ENCODE peak calls at places on chromosomes 7 and 10, in four cellular contexts. A is epithelial cell of esophagus, N is IMR-90, B is uterus. R is an unnamed sample.

GRCh38 chr7:34928052-34928451 is 109.2 kb downstream of the DPY19L1 start:
- DNase-seq in A (peak), N (no peak), B (no peak), R (no peak)

GRCh38 chr7:48084727-48085432 is 4.2 kb upstream of the UPP1 start:
- DNase-seq in A (peak), N (peak), B (peak), R (peak)

GRCh38 chr10:118850418-118851061 is 95.8 kb upstream of the CACUL1 start:
- DNase-seq in A (peak), N (peak), B (peak), R (peak)

GRCh38 chr7:41421056-41421455 is 281.8 kb downstream of the INHBA start:
- DNase-seq in A (no peak), N (no peak), B (no peak), R (no peak)

GRCh38 chr7:14999331-14999730 is 96.8 kb upstream of the DGKB start:
- DNase-seq in A (no peak), N (no peak), B (no peak), R (no peak)

GRCh38 chr10:89355373-89355772 is 22.5 kb upstream of the IFIT1B start:
- DNase-seq in A (peak), N (peak), B (no peak), R (no peak)

GRCh38 chr10:19283285-19283684 is 234.7 kb downstream of the MALRD1 start:
- DNase-seq in A (no peak), N (no peak), B (no peak), R (no peak)

GRCh38 chr10:122567056-122567660 is 6.6 kb downstream of the DMBT1 start:
- DNase-seq in A (peak), N (no peak), B (no peak), R (no peak)

GRCh38 chr7:41918597-41918996 is 215.7 kb upstream of the INHBA start:
- DNase-seq in A (peak), N (peak), B (no peak), R (no peak)

GRCh38 chr10:1532636-1533035 is 204.7 kb downstream of the ADARB2 start:
- DNase-seq in A (no peak), N (no peak), B (no peak), R (no peak)

GRCh38 chr7:43686991-43687390 is 42.3 kb downstream of the COA1 start:
- DNase-seq in A (no peak), N (no peak), B (no peak), R (no peak)

GRCh38 chr7:468681-469590 is 50.7 kb downstream of the PDGFA start:
- DNase-seq in A (no peak), N (peak), B (peak), R (peak)

GRCh38 chr7:77989981-77990566 is 191.5 kb downstream of the PHTF2 start:
- DNase-seq in A (peak), N (no peak), B (no peak), R (no peak)

GRCh38 chr7:157718303-157719007 is 381.7 kb downstream of the DNAJB6 start:
- DNase-seq in A (no peak), N (no peak), B (no peak), R (no peak)

GRCh38 chr10:63114031-63114814 is 18.9 kb upstream of the NRBF2 start:
- DNase-seq in A (peak), N (peak), B (peak), R (peak)

GRCh38 chr7:76343294-76343930 is 15.4 kb downstream of the YWHAG start:
- DNase-seq in A (peak), N (peak), B (no peak), R (no peak)

GRCh38 chr10:11757452-11757819 is 15.3 kb downstream of the ECHDC3 start:
- DNase-seq in A (peak), N (peak), B (peak), R (peak)

GRCh38 chr7:85693326-85693725 is 506.5 kb upstream of the SEMA3D start:
- DNase-seq in A (peak), N (no peak), B (no peak), R (no peak)
- TF ChIP-seq CTCF in A (no peak), N (no peak), B (no peak), R (no peak)

GRCh38 chr10:23437987-23438546 is 808 bp upstream of the OTUD1 start:
- DNase-seq in A (no peak), N (no peak), B (no peak), R (no peak)
- H3K4me3 ChIP-seq in A (peak), N (peak), B (peak), R (peak)

GRCh38 chr7:2384354-2385243 is 18.8 kb upstream of the CHST12 start:
- DNase-seq in A (peak), N (no peak), B (no peak), R (no peak)
- TF ChIP-seq CTCF in A (peak), N (no peak), B (no peak), R (no peak)

GRCh38 chr10:13718820-13719219 is 132.1 kb downstream of the PRPF18 start:
- DNase-seq in A (no peak), N (no peak), B (no peak), R (no peak)
- H3K4me3 ChIP-seq in A (no peak), N (no peak), B (no peak), R (no peak)

DNA sequence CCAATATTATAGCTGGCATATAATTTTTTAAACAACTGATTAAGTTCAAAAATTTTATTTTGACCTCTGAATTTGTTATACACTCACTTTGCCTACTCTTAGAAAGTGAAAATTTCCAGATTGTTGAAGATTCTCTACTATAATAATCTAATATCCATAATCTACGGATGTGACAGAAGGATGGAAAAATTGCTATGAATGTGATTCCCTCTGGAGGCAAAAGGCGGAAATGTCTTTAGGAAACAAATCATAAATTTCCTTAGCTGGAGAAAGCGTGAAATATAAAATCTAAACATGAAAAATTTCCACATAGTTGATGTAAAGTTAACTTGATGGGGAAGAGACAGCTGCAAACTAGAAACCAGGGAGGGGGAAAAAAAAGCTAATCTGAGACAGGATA is 264.3 kb downstream of the SDHAF3 start:
- DNase-seq in A (no peak), N (no peak), B (no peak), R (no peak)
- TF ChIP-seq CTCF in A (no peak), N (no peak), B (no peak), R (no peak)

GRCh38 chr7:5666361-5666760 is 115.1 kb downstream of the RNF216 start:
- DNase-seq in A (no peak), N (no peak), B (no peak), R (no peak)
- H3K4me3 ChIP-seq in A (no peak), N (no peak), B (no peak), R (no peak)

DNA sequence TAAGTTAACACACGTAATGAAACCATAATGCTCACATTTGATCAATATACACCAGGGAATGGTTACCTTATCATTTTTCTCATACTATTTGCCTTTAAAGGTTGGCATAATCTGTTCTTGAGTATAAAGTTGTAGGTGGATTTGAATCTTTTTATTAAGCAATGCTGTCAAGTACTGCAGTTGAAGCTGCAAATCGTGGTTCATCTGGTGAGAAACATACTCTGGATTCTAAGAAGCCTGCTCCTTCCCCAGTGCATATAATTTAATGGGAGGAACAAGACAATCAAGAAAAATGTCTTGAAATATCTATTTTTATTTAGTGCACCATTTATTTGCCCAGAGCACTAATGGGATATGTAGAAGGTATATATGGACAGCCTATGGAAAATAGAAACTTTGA is 68.7 kb upstream of the DLX6 start:
- DNase-seq in A (no peak), N (no peak), B (no peak), R (no peak)
- TF ChIP-seq CTCF in A (no peak), N (no peak), B (no peak), R (no peak)

GRCh38 chr10:119896937-119897336 is 4.4 kb downstream of the SEC23IP start:
- DNase-seq in A (peak), N (no peak), B (peak), R (no peak)

GRCh38 chr10:119897366-119897765 is 4.8 kb downstream of the SEC23IP start:
- DNase-seq in A (no peak), N (no peak), B (no peak), R (no peak)

GRCh38 chr10:119896061-119896655 is 3.6 kb downstream of the SEC23IP start:
- DNase-seq in A (peak), N (peak), B (no peak), R (no peak)

GRCh38 chr10:119892188-119893065 is at the start of gene SEC23IP:
- DNase-seq in A (peak), N (peak), B (peak), R (peak)

DNA sequence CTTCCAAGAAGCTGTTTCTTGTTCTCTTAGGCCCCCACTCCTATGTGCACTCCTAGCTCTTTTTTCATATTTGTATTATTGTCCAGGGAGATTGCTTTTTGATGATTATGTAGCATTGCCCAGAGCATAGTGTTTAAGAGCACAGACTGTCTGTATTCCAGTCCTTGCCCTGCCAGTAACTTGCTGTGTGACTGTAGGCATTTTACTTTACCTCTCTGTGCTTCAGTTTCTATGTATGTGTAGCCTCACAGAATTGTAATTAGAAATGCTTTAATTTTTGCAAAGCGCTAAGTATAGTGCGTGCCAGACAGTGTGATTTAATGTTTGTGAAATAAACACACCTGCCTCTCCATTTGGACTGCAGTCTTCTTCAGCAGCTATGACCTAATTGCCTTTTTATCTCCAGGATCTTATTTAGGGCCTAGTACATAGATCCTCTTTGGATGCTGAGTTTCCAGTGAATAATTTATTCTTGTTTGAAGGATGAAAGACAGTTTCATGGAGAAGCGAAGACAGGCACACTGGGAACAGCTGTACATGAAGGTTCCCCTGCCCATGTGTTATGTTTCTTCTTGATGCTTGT is 1.4 kb downstream of the SEC23IP start:
- DNase-seq in A (no peak), N (no peak), B (no peak), R (no peak)
- H3K4me3 ChIP-seq in A (peak), N (no peak), B (peak), R (peak)

GRCh38 chr7:17944720-17945119 is 4.4 kb upstream of the SNX13 start:
- DNase-seq in A (no peak), N (no peak), B (no peak), R (no peak)
- TF ChIP-seq CTCF in A (peak), N (no peak), B (no peak), R (no peak)

DNA sequence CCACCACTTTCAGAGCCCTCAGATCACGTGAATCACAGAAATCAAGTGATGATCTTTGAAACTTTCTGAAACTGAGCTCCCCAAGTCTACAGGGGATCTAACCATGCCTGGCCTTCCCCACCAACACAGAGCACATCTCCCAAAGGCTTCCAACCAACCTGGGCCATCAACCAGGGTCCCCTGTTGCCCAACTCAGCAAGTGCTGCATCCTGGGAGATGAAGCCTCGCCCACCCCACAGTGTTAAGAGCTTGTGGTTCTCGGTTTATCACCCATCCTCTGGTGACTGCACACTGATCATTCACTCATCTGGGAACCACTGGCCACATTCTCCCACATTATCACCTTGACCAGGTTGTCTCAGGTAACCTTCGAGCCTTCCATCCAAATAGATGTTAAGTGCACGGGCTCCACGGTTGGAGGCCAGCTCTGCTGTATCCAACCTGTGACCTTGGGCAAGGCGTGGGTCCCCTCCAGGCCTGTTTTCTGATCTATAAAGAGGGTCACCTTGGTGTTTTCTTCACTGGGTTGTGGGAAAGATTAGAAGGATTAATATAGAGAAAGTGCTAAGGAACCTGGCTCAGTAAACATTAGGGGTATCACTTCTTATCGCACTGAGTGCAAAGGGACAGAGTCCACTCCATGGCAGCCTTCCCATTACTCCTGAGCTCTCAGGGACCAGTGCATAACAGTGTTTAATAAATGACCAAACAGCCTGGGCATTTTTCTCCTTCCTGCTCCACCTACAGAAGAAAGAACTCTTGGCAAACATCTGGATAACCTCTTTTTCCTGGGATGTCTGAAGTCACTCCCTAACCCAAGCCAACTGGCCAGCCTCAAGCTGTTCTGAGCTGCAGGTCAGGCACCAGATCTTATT is 3.5 kb downstream of the ZNF488 start:
- DNase-seq in A (no peak), N (no peak), B (no peak), R (no peak)
- H3K4me3 ChIP-seq in A (no peak), N (no peak), B (no peak), R (no peak)

R was measured in ascending aorta.